ENCODE peak calls at places on chromosomes 6 and 20, in six cellular contexts. C is K562, U is suprapubic skin, V is heart left ventricle, G is A549, X is ovary. J is an unnamed sample.

GRCh38 chr6:77292564-77293546 is 170.4 kb downstream of the HTR1B start:
- DNase-seq in X (no peak), V (no peak), C (no peak), G (peak), U (no peak), J (peak)

GRCh38 chr6:44628347-44628746 is 240.8 kb downstream of the CDC5L start:
- DNase-seq in G (no peak), X (no peak), C (no peak), U (no peak), V (no peak), J (no peak)

GRCh38 chr20:4227085-4227821 is 211.9 kb upstream of the RNF24 start:
- DNase-seq in X (no peak), V (no peak), G (peak), C (peak), U (no peak), J (peak)

GRCh38 chr6:138590796-138591709 is 91.8 kb upstream of the NHSL1 start:
- DNase-seq in G (peak), C (peak), X (peak), U (no peak), V (no peak), J (peak)

GRCh38 chr20:36435799-36436541 is 105.3 kb upstream of the MYL9 start:
- DNase-seq in X (peak), C (peak), G (peak), V (peak), U (peak), J (no peak)

GRCh38 chr20:29079769-29080690 is 2177.4 kb upstream of the DEFB115 start:
- DNase-seq in X (no peak), G (peak), V (peak), U (no peak), C (peak), J (no peak)

GRCh38 chr20:51382986-51383821 is 159.3 kb downstream of the NFATC2 start:
- DNase-seq in G (no peak), U (no peak), X (no peak), V (no peak), C (no peak), J (no peak)

GRCh38 chr6:80341330-80341729 is 234.9 kb downstream of the BCKDHB start:
- DNase-seq in U (no peak), X (no peak), V (no peak), G (no peak), C (no peak), J (no peak)

GRCh38 chr6:82955841-82956240 is 109.8 kb downstream of the UBE3D start:
- DNase-seq in U (no peak), V (no peak), C (no peak), G (no peak), X (no peak), J (peak)

GRCh38 chr6:88566746-88567534 is 396.5 kb downstream of the RNGTT start:
- DNase-seq in U (no peak), X (no peak), V (no peak), C (no peak), G (no peak), J (no peak)

GRCh38 chr20:32249030-32249738 is 28.3 kb upstream of the KIF3B start:
- DNase-seq in C (no peak), G (no peak), X (no peak), V (no peak), U (no peak), J (no peak)

GRCh38 chr6:170142559-170142958 is 148.3 kb downstream of the DLL1 start:
- DNase-seq in X (no peak), C (no peak), U (peak), V (no peak), G (no peak), J (no peak)

GRCh38 chr6:31882344-31882743 is 3.5 kb upstream of the SLC44A4 start:
- DNase-seq in C (no peak), G (no peak), V (no peak), X (no peak), U (no peak), J (peak)

GRCh38 chr6:44304282-44305199 is 8.6 kb downstream of the AARS2 start:
- DNase-seq in G (peak), X (no peak), V (no peak), C (peak), U (no peak), J (no peak)

GRCh38 chr20:23407770-23408467 is 13.4 kb downstream of the NAPB start:
- DNase-seq in X (no peak), C (no peak), U (no peak), V (no peak), G (no peak), J (no peak)

GRCh38 chr20:61332016-61332975 is 80.2 kb downstream of the CDH4 start:
- DNase-seq in U (no peak), X (no peak), V (no peak), C (no peak), G (no peak), J (no peak)

GRCh38 chr6:36349240-36349639 is 12.6 kb upstream of the BNIP5 start:
- DNase-seq in V (no peak), X (no peak), C (no peak), G (no peak), U (no peak), J (no peak)

GRCh38 chr6:72248621-72249020 is 362.3 kb downstream of the RIMS1 start:
- DNase-seq in U (no peak), X (no peak), C (no peak), V (no peak), G (no peak), J (no peak)

GRCh38 chr6:162819284-162819683 is 91.5 kb downstream of the PACRG start:
- DNase-seq in U (no peak), V (no peak), C (no peak), G (no peak), X (no peak), J (no peak)

GRCh38 chr6:138093632-138094031 is 13.6 kb downstream of the PERP start:
- DNase-seq in C (no peak), U (no peak), G (no peak), V (no peak), X (no peak), J (no peak)

GRCh38 chr20:1420066-1420465 is 27.2 kb upstream of the FKBP1A start:
- DNase-seq in C (no peak), X (no peak), G (no peak), U (no peak), V (no peak), J (no peak)

GRCh38 chr6:32972353-32973143 is 4.2 kb downstream of the BRD2 start:
- DNase-seq in V (peak), G (no peak), X (no peak), U (no peak), C (no peak), J (no peak)

GRCh38 chr6:79077680-79078056 is 386 bp downstream of the PHIP start:
- DNase-seq in U (no peak), G (no peak), X (no peak), C (peak), V (no peak), J (peak)

GRCh38 chr20:35632539-35633115 is 17.0 kb downstream of the SPAG4 start:
- DNase-seq in C (no peak), U (no peak), G (no peak), X (no peak), V (no peak), J (no peak)

GRCh38 chr20:608970-609369 is 1.1 kb downstream of the TCF15 start:
- DNase-seq in G (no peak), V (no peak), C (no peak), U (no peak), X (no peak), J (no peak)

GRCh38 chr6:91669154-91669903 is 1082.5 kb upstream of the MAP3K7 start:
- DNase-seq in C (no peak), G (no peak), V (no peak), X (no peak), U (no peak), J (no peak)

GRCh38 chr6:126804255-126805064 is 314.0 kb upstream of the RSPO3 start:
- DNase-seq in U (no peak), V (no peak), C (peak), X (no peak), G (peak), J (no peak)

GRCh38 chr6:42297661-42298060 is 80.0 kb upstream of the MRPS10 start:
- DNase-seq in C (no peak), X (no peak), U (no peak), G (no peak), V (no peak), J (no peak)

GRCh38 chr20:35743693-35744491 is 1.8 kb upstream of the RBM39 start:
- DNase-seq in U (no peak), V (no peak), G (peak), C (peak), X (peak), J (no peak)

GRCh38 chr6:24825130-24825630 is 26.5 kb upstream of the ARMH2 start:
- DNase-seq in V (no peak), C (no peak), G (no peak), X (no peak), U (no peak), J (no peak)

GRCh38 chr20:49964964-49965780 is 17.6 kb upstream of the SNAI1 start:
- DNase-seq in U (no peak), X (no peak), G (peak), V (no peak), C (peak), J (peak)

GRCh38 chr20:46358336-46359058 is 47.9 kb downstream of the ELMO2 start:
- DNase-seq in V (no peak), X (no peak), U (no peak), C (no peak), G (no peak), J (no peak)

GRCh38 chr20:46355778-46356177 is 47.5 kb upstream of the CDH22 start:
- DNase-seq in X (no peak), C (no peak), G (no peak), U (no peak), V (no peak), J (no peak)

GRCh38 chr20:46356195-46357029 is 48.1 kb upstream of the CDH22 start:
- DNase-seq in C (no peak), X (no peak), U (no peak), V (no peak), G (no peak), J (no peak)

GRCh38 chr20:46354920-46355654 is 46.8 kb upstream of the CDH22 start:
- DNase-seq in V (no peak), U (no peak), X (no peak), C (no peak), G (no peak), J (no peak)

DNA sequence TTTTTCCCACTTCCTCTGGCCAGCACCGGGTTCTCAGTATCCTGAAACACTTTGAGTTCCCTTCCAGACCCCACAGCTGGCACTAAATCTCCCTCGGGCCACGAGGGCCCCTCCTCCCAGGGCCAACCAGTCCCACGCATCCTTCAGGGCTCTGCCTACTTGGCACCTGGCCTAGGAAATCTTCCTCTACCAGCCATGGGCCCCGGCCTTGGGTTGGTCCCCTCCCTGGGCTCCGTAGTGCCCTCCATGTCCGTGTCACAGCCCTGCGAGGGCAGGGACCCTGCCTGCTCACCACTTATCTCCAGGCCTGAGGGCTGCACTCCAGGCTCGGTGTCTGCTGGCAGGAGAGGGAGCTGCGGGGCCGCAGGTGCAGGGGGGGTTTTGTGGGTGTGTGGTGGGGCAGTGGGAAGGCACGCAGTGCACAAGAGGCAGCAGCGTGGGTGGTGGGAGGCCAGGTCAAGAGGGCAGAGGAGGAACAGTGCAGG is 48.8 kb upstream of the CDH22 start:
- DNase-seq in U (no peak), X (peak), G (no peak), V (no peak), C (no peak), J (no peak)
- TF ChIP-seq POLR2A in U (no peak), X (no peak), G (no peak), V (no peak), C (no peak), J (no peak)

GRCh38 chr6:470051-470900 is 78.7 kb downstream of the IRF4 start:
- DNase-seq in U (no peak), G (no peak), C (no peak), V (no peak), X (no peak), J (no peak)

GRCh38 chr6:467111-467510 is 75.6 kb downstream of the IRF4 start:
- DNase-seq in V (no peak), U (no peak), X (no peak), G (no peak), C (no peak), J (no peak)

GRCh38 chr6:465531-466348 is 74.2 kb downstream of the IRF4 start:
- DNase-seq in X (no peak), U (no peak), V (no peak), C (no peak), G (no peak), J (no peak)

GRCh38 chr6:466564-466963 is 75.0 kb downstream of the IRF4 start:
- DNase-seq in V (no peak), G (no peak), X (no peak), U (no peak), C (no peak), J (no peak)

GRCh38 chr6:467671-468082 is 76.1 kb downstream of the IRF4 start:
- DNase-seq in X (no peak), U (no peak), G (no peak), C (no peak), V (no peak), J (no peak)
- TF ChIP-seq POLR2A in X (no peak), U (no peak), G (no peak), C (no peak), V (no peak), J (no peak)

GRCh38 chr20:47785900-47786762 is 850 bp upstream of the SULF2 start:
- DNase-seq in G (peak), V (peak), C (peak), X (peak), U (no peak), J (peak)
- TF ChIP-seq POLR2A in G (no peak), V (no peak), C (no peak), X (no peak), U (no peak), J (no peak)

GRCh38 chr6:2764610-2765165 is 505 bp upstream of the WRNIP1 start:
- DNase-seq in C (peak), V (peak), X (no peak), G (peak), U (peak), J (peak)
- TF ChIP-seq POLR2A in C (peak), V (no peak), X (peak), G (peak), U (no peak), J (peak)

GRCh38 chr6:30060982-30061765 is at the start of gene POLR1H:
- DNase-seq in G (peak), X (peak), C (peak), U (peak), V (peak), J (peak)
- TF ChIP-seq POLR2A in G (no peak), X (peak), C (peak), U (no peak), V (peak), J (peak)